ENCODE peak calls at places on chromosomes 4 and X, in seven cellular contexts. One of them, this sample, is unnamed.

GRCh38 chrX:29397506-29397905 is 810.3 kb downstream of the IL1RAPL1 start:
- DNase-seq in activated CD8-positive, alpha-beta memory T cell treated with anti-CD3 and anti-CD28 coated beads, Interleukin-2, amount 50 U/mL, for 4 hours: no peak
- DNase-seq in thoracic aorta: no peak
- DNase-seq in stimulated activated CD4-positive, alpha-beta T cell treated with anti-CD3 and anti-CD28 coated beads, TNF-alpha, amount 100 ng/mL, for 48 hours: no peak
- DNase-seq in epithelial cell of esophagus: no peak
- DNase-seq in sciatic nerve: no peak
- DNase-seq in brain microvascular endothelial cell: peak; percentile 41
- DNase-seq in this sample: no peak

GRCh38 chr4:100590308-100590707 is 72.5 kb upstream of the EMCN start:
- DNase-seq in epithelial cell of esophagus: peak; percentile 21
- DNase-seq in stimulated activated CD4-positive, alpha-beta T cell treated with anti-CD3 and anti-CD28 coated beads, TNF-alpha, amount 100 ng/mL, for 48 hours: no peak
- DNase-seq in thoracic aorta: no peak
- DNase-seq in activated CD8-positive, alpha-beta memory T cell treated with anti-CD3 and anti-CD28 coated beads, Interleukin-2, amount 50 U/mL, for 4 hours: no peak
- DNase-seq in brain microvascular endothelial cell: no peak
- DNase-seq in sciatic nerve: no peak
- DNase-seq in this sample: no peak

GRCh38 chr4:183485411-183486160 is 19.3 kb upstream of the ING2 start:
- DNase-seq in brain microvascular endothelial cell: peak; percentile 39
- DNase-seq in activated CD8-positive, alpha-beta memory T cell treated with anti-CD3 and anti-CD28 coated beads, Interleukin-2, amount 50 U/mL, for 4 hours: no peak
- DNase-seq in stimulated activated CD4-positive, alpha-beta T cell treated with anti-CD3 and anti-CD28 coated beads, TNF-alpha, amount 100 ng/mL, for 48 hours: no peak
- DNase-seq in sciatic nerve: no peak
- DNase-seq in epithelial cell of esophagus: peak; percentile 76
- DNase-seq in thoracic aorta: no peak
- DNase-seq in this sample: no peak

GRCh38 chr4:82589756-82590155 is 28.0 kb upstream of the TMEM150C start:
- DNase-seq in epithelial cell of esophagus: peak; percentile 69
- DNase-seq in brain microvascular endothelial cell: no peak
- DNase-seq in activated CD8-positive, alpha-beta memory T cell treated with anti-CD3 and anti-CD28 coated beads, Interleukin-2, amount 50 U/mL, for 4 hours: no peak
- DNase-seq in stimulated activated CD4-positive, alpha-beta T cell treated with anti-CD3 and anti-CD28 coated beads, TNF-alpha, amount 100 ng/mL, for 48 hours: no peak
- DNase-seq in thoracic aorta: no peak
- DNase-seq in sciatic nerve: no peak
- DNase-seq in this sample: no peak

GRCh38 chr4:13201241-13201640 is 282.9 kb downstream of the RAB28 start:
- DNase-seq in stimulated activated CD4-positive, alpha-beta T cell treated with anti-CD3 and anti-CD28 coated beads, TNF-alpha, amount 100 ng/mL, for 48 hours: no peak
- DNase-seq in sciatic nerve: no peak
- DNase-seq in thoracic aorta: no peak
- DNase-seq in epithelial cell of esophagus: no peak
- DNase-seq in brain microvascular endothelial cell: no peak
- DNase-seq in activated CD8-positive, alpha-beta memory T cell treated with anti-CD3 and anti-CD28 coated beads, Interleukin-2, amount 50 U/mL, for 4 hours: no peak
- DNase-seq in this sample: no peak

GRCh38 chr4:34676390-34676789 is 1567.9 kb downstream of the ARAP2 start:
- DNase-seq in sciatic nerve: no peak
- DNase-seq in thoracic aorta: no peak
- DNase-seq in brain microvascular endothelial cell: no peak
- DNase-seq in activated CD8-positive, alpha-beta memory T cell treated with anti-CD3 and anti-CD28 coated beads, Interleukin-2, amount 50 U/mL, for 4 hours: no peak
- DNase-seq in stimulated activated CD4-positive, alpha-beta T cell treated with anti-CD3 and anti-CD28 coated beads, TNF-alpha, amount 100 ng/mL, for 48 hours: no peak
- DNase-seq in epithelial cell of esophagus: peak; percentile 32
- DNase-seq in this sample: no peak

GRCh38 chrX:22399793-22400192 is 127.1 kb downstream of the CBLL2 start:
- DNase-seq in brain microvascular endothelial cell: peak; percentile 82
- DNase-seq in activated CD8-positive, alpha-beta memory T cell treated with anti-CD3 and anti-CD28 coated beads, Interleukin-2, amount 50 U/mL, for 4 hours: no peak
- DNase-seq in sciatic nerve: no peak
- DNase-seq in thoracic aorta: no peak
- DNase-seq in stimulated activated CD4-positive, alpha-beta T cell treated with anti-CD3 and anti-CD28 coated beads, TNF-alpha, amount 100 ng/mL, for 48 hours: no peak
- DNase-seq in epithelial cell of esophagus: peak; percentile 86
- DNase-seq in this sample: no peak

GRCh38 chr4:5874811-5875465 is 17.9 kb downstream of the CRMP1 start:
- DNase-seq in thoracic aorta: no peak
- DNase-seq in brain microvascular endothelial cell: no peak
- DNase-seq in activated CD8-positive, alpha-beta memory T cell treated with anti-CD3 and anti-CD28 coated beads, Interleukin-2, amount 50 U/mL, for 4 hours: no peak
- DNase-seq in sciatic nerve: no peak
- DNase-seq in epithelial cell of esophagus: peak; percentile 20
- DNase-seq in stimulated activated CD4-positive, alpha-beta T cell treated with anti-CD3 and anti-CD28 coated beads, TNF-alpha, amount 100 ng/mL, for 48 hours: no peak
- DNase-seq in this sample: no peak

GRCh38 chrX:68693481-68694410 is 46.3 kb downstream of the STARD8 start:
- DNase-seq in thoracic aorta: peak; percentile 28
- DNase-seq in sciatic nerve: peak; percentile 86
- DNase-seq in brain microvascular endothelial cell: no peak
- DNase-seq in epithelial cell of esophagus: peak; percentile 18
- DNase-seq in activated CD8-positive, alpha-beta memory T cell treated with anti-CD3 and anti-CD28 coated beads, Interleukin-2, amount 50 U/mL, for 4 hours: no peak
- DNase-seq in stimulated activated CD4-positive, alpha-beta T cell treated with anti-CD3 and anti-CD28 coated beads, TNF-alpha, amount 100 ng/mL, for 48 hours: no peak
- DNase-seq in this sample: peak; percentile 71

This sample was measured in Peyer's patch.